ENCODE peak calls at places on chromosomes 7 and 10, in six cellular contexts. E is GM23338, C is PC-9, P is GM23248, F is MM.1S, H is PC-3. D is an unnamed sample.

GRCh38 chr10:62842983-62843382 is 26.8 kb upstream of the EGR2 start:
- DNase-seq in C (no peak), P (no peak), H (no peak), F (no peak), E (no peak), D (no peak)

GRCh38 chr7:81684513-81685262 is 85.2 kb downstream of the HGF start:
- DNase-seq in E (no peak), C (peak; percentile 88), P (peak; percentile 100), F (no peak), H (peak; percentile 98), D (peak; percentile 5)

GRCh38 chr7:1022801-1023465 is 21.4 kb upstream of the GPR146 start:
- DNase-seq in F (no peak), P (no peak), H (no peak), E (no peak), C (no peak), D (no peak)

GRCh38 chr7:107045195-107045960 is 873 bp downstream of the PRKAR2B start:
- DNase-seq in H (no peak), E (peak; percentile 47), C (no peak), P (peak; percentile 32), F (no peak), D (peak; percentile 52)

GRCh38 chr10:44477021-44477420 is 92.1 kb upstream of the CXCL12 start:
- DNase-seq in H (no peak), C (no peak), E (no peak), F (no peak), P (peak; percentile 92), D (no peak)

GRCh38 chr7:149872419-149873073 is 1.2 kb upstream of the ATP6V0E2 start:
- DNase-seq in E (peak; percentile 78), H (peak; percentile 69), P (peak; percentile 91), F (no peak), C (peak; percentile 61), D (peak; percentile 72)

GRCh38 chr10:829241-829640 is 102.3 kb downstream of the LARP4B start:
- DNase-seq in C (no peak), P (no peak), E (no peak), H (no peak), F (no peak), D (no peak)

GRCh38 chr7:17985473-17986239 is 42.0 kb downstream of the PRPS1L1 start:
- DNase-seq in C (peak; percentile 21), E (peak; percentile 22), P (no peak), H (no peak), F (no peak), D (no peak)

GRCh38 chr7:28355553-28356319 is 56.6 kb upstream of the CREB5 start:
- DNase-seq in F (no peak), P (no peak), C (peak; percentile 23), H (no peak), E (no peak), D (no peak)

GRCh38 chr10:8227246-8227645 is 172.8 kb downstream of the GATA3 start:
- DNase-seq in C (no peak), F (no peak), H (no peak), E (no peak), P (no peak), D (no peak)

GRCh38 chr10:79483948-79484347 is 28.4 kb upstream of the EIF5AL1 start:
- DNase-seq in F (no peak), P (peak; percentile 73), E (no peak), H (no peak), C (no peak), D (no peak)

GRCh38 chr7:979886-980571 is 3.0 kb upstream of the CYP2W1 start:
- DNase-seq in P (no peak), E (no peak), C (no peak), H (no peak), F (no peak), D (peak; percentile 48)

GRCh38 chr10:114403545-114404161 is 649 bp downstream of the AFAP1L2 start:
- DNase-seq in P (peak; percentile 12), E (peak; percentile 78), H (no peak), C (no peak), F (no peak), D (peak; percentile 75)
- TF ChIP-seq EZH2 in P (peak; percentile 27), E (peak; percentile 49), H (no peak), C (no peak), F (no peak), D (no peak)

GRCh38 chr10:104253576-104254410 is 899 bp upstream of the GSTO1 start:
- DNase-seq in H (no peak), F (no peak), E (peak; percentile 53), P (peak; percentile 17), C (no peak), D (no peak)
- H3F3A ChIP-seq in H (no peaks in the 10 kb centered on the region), F (peaks cover 8% of the 10 kb centered on the region), E (peaks cover 15% of the 10 kb centered on the region), P (peaks cover 43% of the 10 kb centered on the region), C (peaks cover 14% of the 10 kb centered on the region), D (peaks cover 15% of the 10 kb centered on the region)

GRCh38 chr7:50793115-50793946 is 10.6 kb upstream of the GRB10 start:
- DNase-seq in P (peak; percentile 75), C (no peak), F (peak; percentile 11), H (peak; percentile 61), E (peak; percentile 75), D (peak; percentile 82)
- TF ChIP-seq EZH2 in P (no peak), C (no peak), F (no peak), H (no peak), E (peak; percentile 35), D (no peak)

GRCh38 chr7:94366827-94367226 is 27.9 kb upstream of the COL1A2 start:
- DNase-seq in C (no peak), P (peak; percentile 18), E (no peak), F (no peak), H (no peak), D (no peak)
- H3F3A ChIP-seq in C (no peaks in the 10 kb centered on the region), P (peaks cover 56% of the 10 kb centered on the region), E (no peaks in the 10 kb centered on the region), F (no peaks in the 10 kb centered on the region), H (no peaks in the 10 kb centered on the region), D (no peaks in the 10 kb centered on the region)

GRCh38 chr10:71963756-71964668 is at the start of gene CHST3:
- DNase-seq in E (peak; percentile 68), H (peak; percentile 37), P (peak; percentile 84), F (no peak), C (no peak), D (peak; percentile 82)
- TF ChIP-seq EZH2 in E (peak; percentile 21), H (no peak), P (no peak), F (no peak), C (no peak), D (peak; percentile 24)

GRCh38 chr7:100198266-100198665 is 20.5 kb downstream of the STAG3 start:
- DNase-seq in E (no peak), C (no peak), P (no peak), H (no peak), F (no peak), D (no peak)

GRCh38 chr7:100192951-100193350 is 15.2 kb downstream of the STAG3 start:
- DNase-seq in C (no peak), P (no peak), H (no peak), E (no peak), F (no peak), D (no peak)

GRCh38 chr7:100191775-100192174 is 14.1 kb downstream of the STAG3 start:
- DNase-seq in C (peak; percentile 80), F (no peak), H (peak; percentile 13), P (peak; percentile 67), E (no peak), D (no peak)

GRCh38 chr7:100190059-100190711 is 12.5 kb downstream of the STAG3 start:
- DNase-seq in P (peak; percentile 74), F (peak; percentile 66), E (peak; percentile 64), C (no peak), H (peak; percentile 55), D (no peak)

GRCh38 chr7:100195222-100195621 is 17.5 kb downstream of the STAG3 start:
- DNase-seq in C (no peak), E (no peak), H (no peak), F (no peak), P (no peak), D (no peak)
- H3F3A ChIP-seq in C (peaks cover 11% of the 10 kb centered on the region), E (no peaks in the 10 kb centered on the region), H (no peaks in the 10 kb centered on the region), F (peaks cover 3% of the 10 kb centered on the region), P (peaks cover 11% of the 10 kb centered on the region), D (no peaks in the 10 kb centered on the region)

GRCh38 chr10:100750291-100751210 is 5.2 kb downstream of the PAX2 start:
- DNase-seq in P (no peak), F (no peak), H (no peak), E (peak; percentile 28), C (no peak), D (no peak)
- TF ChIP-seq EZH2 in P (peak; percentile 62), F (peak; percentile 95), H (peak; percentile 52), E (peak; percentile 85), C (no peak), D (peak; percentile 92)